ENCODE peak calls at places on chromosome 1, in five cellular contexts. One of them, this sample, is unnamed.

GRCh38 chr1:1359668-1360468 is 1.5 kb upstream of the MXRA8 start:
- DNase-seq in BE2C: peak; percentile 36
- DNase-seq in psoas muscle: peak; percentile 76
- DNase-seq in colonic mucosa: peak; percentile 24
- DNase-seq in hepatocyte: peak; percentile 61
- DNase-seq in this sample: no peak

GRCh38 chr1:109060707-109061106 is 15.1 kb downstream of the TAF13 start:
- DNase-seq in psoas muscle: no peak
- DNase-seq in hepatocyte: no peak
- DNase-seq in BE2C: no peak
- DNase-seq in colonic mucosa: peak; percentile 19
- DNase-seq in this sample: no peak

GRCh38 chr1:185341196-185341781 is 24.2 kb upstream of the IVNS1ABP start:
- DNase-seq in BE2C: no peak
- DNase-seq in psoas muscle: no peak
- DNase-seq in hepatocyte: no peak
- DNase-seq in colonic mucosa: no peak
- DNase-seq in this sample: no peak

GRCh38 chr1:232904131-232904530 is 46.3 kb upstream of the NTPCR start:
- DNase-seq in colonic mucosa: peak; percentile 77
- DNase-seq in psoas muscle: no peak
- DNase-seq in BE2C: no peak
- DNase-seq in hepatocyte: no peak
- DNase-seq in this sample: no peak

GRCh38 chr1:162899422-162900168 is 38.6 kb upstream of the CCDC190 start:
- DNase-seq in hepatocyte: no peak
- DNase-seq in psoas muscle: no peak
- DNase-seq in colonic mucosa: no peak
- DNase-seq in BE2C: no peak
- DNase-seq in this sample: no peak

GRCh38 chr1:209839875-209840491 is 12.2 kb downstream of the UTP25 start:
- DNase-seq in colonic mucosa: no peak
- DNase-seq in hepatocyte: peak; percentile 68
- DNase-seq in psoas muscle: no peak
- DNase-seq in BE2C: no peak
- DNase-seq in this sample: no peak

GRCh38 chr1:36606908-36607651 is 124.4 kb upstream of the CSF3R start:
- DNase-seq in psoas muscle: no peak
- DNase-seq in colonic mucosa: no peak
- DNase-seq in hepatocyte: no peak
- DNase-seq in BE2C: no peak
- DNase-seq in this sample: no peak

GRCh38 chr1:16158993-16159831 is 3.3 kb upstream of the EPHA2 start:
- DNase-seq in psoas muscle: no peak
- DNase-seq in hepatocyte: no peak
- DNase-seq in colonic mucosa: peak; percentile 77
- DNase-seq in BE2C: no peak
- DNase-seq in this sample: peak; percentile 81

GRCh38 chr1:26972390-26972789 is 12.1 kb upstream of the KDF1 start:
- DNase-seq in BE2C: no peak
- DNase-seq in hepatocyte: no peak
- DNase-seq in colonic mucosa: no peak
- DNase-seq in psoas muscle: no peak
- DNase-seq in this sample: no peak

GRCh38 chr1:91190996-91191395 is 169.2 kb upstream of the ZNF644 start:
- DNase-seq in psoas muscle: no peak
- DNase-seq in colonic mucosa: no peak
- DNase-seq in BE2C: no peak
- DNase-seq in hepatocyte: no peak
- DNase-seq in this sample: no peak

GRCh38 chr1:180131510-180131909 is 23.2 kb upstream of the QSOX1 start:
- DNase-seq in hepatocyte: peak; percentile 55
- DNase-seq in BE2C: no peak
- DNase-seq in psoas muscle: no peak
- DNase-seq in colonic mucosa: no peak
- DNase-seq in this sample: no peak

GRCh38 chr1:6019166-6019845 is 26.4 kb upstream of the KCNAB2 start:
- DNase-seq in hepatocyte: no peak
- DNase-seq in colonic mucosa: no peak
- DNase-seq in psoas muscle: no peak
- DNase-seq in BE2C: no peak
- DNase-seq in this sample: no peak

GRCh38 chr1:210482936-210483642 is 154.4 kb downstream of the HHAT start:
- DNase-seq in colonic mucosa: no peak
- DNase-seq in psoas muscle: no peak
- DNase-seq in hepatocyte: no peak
- DNase-seq in BE2C: no peak
- DNase-seq in this sample: no peak

GRCh38 chr1:227939791-227940771 is 7.7 kb downstream of the WNT9A start:
- DNase-seq in psoas muscle: no peak
- DNase-seq in hepatocyte: no peak
- DNase-seq in BE2C: no peak
- DNase-seq in colonic mucosa: peak; percentile 10
- DNase-seq in this sample: peak; percentile 14

GRCh38 chr1:115283681-115284146 is 54.3 kb downstream of the NGF start:
- DNase-seq in psoas muscle: no peak
- DNase-seq in hepatocyte: no peak
- DNase-seq in colonic mucosa: no peak
- DNase-seq in BE2C: no peak
- DNase-seq in this sample: no peak

GRCh38 chr1:229879746-229880145 is 187.3 kb upstream of the GALNT2 start:
- DNase-seq in hepatocyte: no peak
- DNase-seq in psoas muscle: no peak
- DNase-seq in BE2C: no peak
- DNase-seq in colonic mucosa: no peak
- DNase-seq in this sample: no peak

GRCh38 chr1:228014235-228014930 is 7.6 kb downstream of the WNT3A start:
- DNase-seq in psoas muscle: peak; percentile 51
- DNase-seq in hepatocyte: peak; percentile 17
- DNase-seq in colonic mucosa: no peak
- DNase-seq in BE2C: peak; percentile 72
- DNase-seq in this sample: no peak

GRCh38 chr1:231203259-231204057 is 37.6 kb upstream of the GNPAT start:
- DNase-seq in psoas muscle: no peak
- DNase-seq in hepatocyte: no peak
- DNase-seq in colonic mucosa: no peak
- DNase-seq in BE2C: peak; percentile 60
- DNase-seq in this sample: no peak

GRCh38 chr1:231210126-231210525 is 30.9 kb upstream of the GNPAT start:
- DNase-seq in BE2C: no peak
- DNase-seq in psoas muscle: no peak
- DNase-seq in colonic mucosa: no peak
- DNase-seq in hepatocyte: no peak
- DNase-seq in this sample: no peak

GRCh38 chr1:231209531-231209930 is 31.5 kb upstream of the GNPAT start:
- DNase-seq in BE2C: no peak
- DNase-seq in hepatocyte: no peak
- DNase-seq in psoas muscle: no peak
- DNase-seq in colonic mucosa: no peak
- DNase-seq in this sample: no peak

GRCh38 chr1:231208980-231209379 is 32.0 kb upstream of the GNPAT start:
- DNase-seq in colonic mucosa: no peak
- DNase-seq in psoas muscle: no peak
- DNase-seq in hepatocyte: no peak
- DNase-seq in BE2C: no peak
- DNase-seq in this sample: no peak

GRCh38 chr1:231206856-231207255 is 34.2 kb upstream of the GNPAT start:
- DNase-seq in colonic mucosa: no peak
- DNase-seq in psoas muscle: no peak
- DNase-seq in BE2C: peak; percentile 25
- DNase-seq in hepatocyte: no peak
- DNase-seq in this sample: no peak
- TF ChIP-seq CTCF in colonic mucosa: no peak
- TF ChIP-seq CTCF in psoas muscle: no peak
- TF ChIP-seq CTCF in BE2C: no peak
- TF ChIP-seq CTCF in hepatocyte: peak; percentile 24
- TF ChIP-seq CTCF in this sample: no peak

GRCh38 chr1:100893718-100894117 is 924 bp downstream of the EXTL2 start:
- DNase-seq in psoas muscle: no peak
- DNase-seq in hepatocyte: no peak
- DNase-seq in BE2C: no peak
- DNase-seq in colonic mucosa: no peak
- DNase-seq in this sample: no peak
- H3K4me3 ChIP-seq in psoas muscle: peak overlapping the region; percentile 91
- H3K4me3 ChIP-seq in hepatocyte: peak overlapping the region; percentile 79
- H3K4me3 ChIP-seq in BE2C: peak overlapping the region; percentile 98
- H3K4me3 ChIP-seq in colonic mucosa: no peak overlapping the region
- H3K4me3 ChIP-seq in this sample: peak overlapping the region; percentile 84

GRCh38 chr1:181352695-181353094 is 130.6 kb upstream of the CACNA1E start:
- DNase-seq in psoas muscle: no peak
- DNase-seq in hepatocyte: no peak
- DNase-seq in BE2C: no peak
- DNase-seq in colonic mucosa: no peak
- DNase-seq in this sample: no peak

GRCh38 chr1:181353526-181353925 is 129.8 kb upstream of the CACNA1E start:
- DNase-seq in BE2C: no peak
- DNase-seq in colonic mucosa: no peak
- DNase-seq in psoas muscle: no peak
- DNase-seq in hepatocyte: peak; percentile 34
- DNase-seq in this sample: no peak

GRCh38 chr1:181354865-181355264 is 128.5 kb upstream of the CACNA1E start:
- DNase-seq in BE2C: no peak
- DNase-seq in psoas muscle: no peak
- DNase-seq in hepatocyte: no peak
- DNase-seq in colonic mucosa: no peak
- DNase-seq in this sample: no peak

GRCh38 chr1:181359012-181359411 is 124.3 kb upstream of the CACNA1E start:
- DNase-seq in hepatocyte: no peak
- DNase-seq in colonic mucosa: no peak
- DNase-seq in psoas muscle: no peak
- DNase-seq in BE2C: no peak
- DNase-seq in this sample: no peak

GRCh38 chr1:181356505-181357340 is 126.6 kb upstream of the CACNA1E start:
- DNase-seq in psoas muscle: no peak
- DNase-seq in colonic mucosa: no peak
- DNase-seq in hepatocyte: no peak
- DNase-seq in BE2C: no peak
- DNase-seq in this sample: no peak
- H3K27me3 ChIP-seq in psoas muscle: no peaks in the 10 kb centered on the region
- H3K27me3 ChIP-seq in colonic mucosa: no peaks in the 10 kb centered on the region
- H3K27me3 ChIP-seq in hepatocyte: no peaks in the 10 kb centered on the region
- H3K27me3 ChIP-seq in BE2C: peaks cover 2% of the 10 kb centered on the region
- H3K27me3 ChIP-seq in this sample: no peaks in the 10 kb centered on the region

GRCh38 chr1:8992936-8993687 is 33.1 kb downstream of the SLC2A7 start:
- DNase-seq in hepatocyte: no peak
- DNase-seq in colonic mucosa: no peak
- DNase-seq in psoas muscle: no peak
- DNase-seq in BE2C: no peak
- DNase-seq in this sample: no peak
- TF ChIP-seq CTCF in hepatocyte: peak; percentile 11
- TF ChIP-seq CTCF in colonic mucosa: no peak
- TF ChIP-seq CTCF in psoas muscle: no peak
- TF ChIP-seq CTCF in BE2C: peak; percentile 21
- TF ChIP-seq CTCF in this sample: no peak

GRCh38 chr1:25904942-25905679 is 1.1 kb downstream of the STMN1 start:
- DNase-seq in colonic mucosa: peak; percentile 98
- DNase-seq in BE2C: peak; percentile 94
- DNase-seq in psoas muscle: peak; percentile 95
- DNase-seq in hepatocyte: peak; percentile 96
- DNase-seq in this sample: peak; percentile 96

GRCh38 chr1:25905680-25906643 is at the start of gene STMN1:
- DNase-seq in BE2C: peak; percentile 94
- DNase-seq in hepatocyte: peak; percentile 96
- DNase-seq in colonic mucosa: peak; percentile 93
- DNase-seq in psoas muscle: peak; percentile 95
- DNase-seq in this sample: peak; percentile 95

GRCh38 chr1:25902462-25902861 is 3.8 kb downstream of the STMN1 start:
- DNase-seq in hepatocyte: no peak
- DNase-seq in BE2C: no peak
- DNase-seq in psoas muscle: no peak
- DNase-seq in colonic mucosa: no peak
- DNase-seq in this sample: no peak

GRCh38 chr1:25906644-25907300 is 553 bp upstream of the STMN1 start:
- DNase-seq in hepatocyte: peak; percentile 49
- DNase-seq in BE2C: peak; percentile 15
- DNase-seq in colonic mucosa: peak; percentile 48
- DNase-seq in psoas muscle: no peak
- DNase-seq in this sample: no peak

GRCh38 chr1:25903986-25904385 is 2.2 kb downstream of the STMN1 start:
- DNase-seq in BE2C: no peak
- DNase-seq in psoas muscle: no peak
- DNase-seq in hepatocyte: no peak
- DNase-seq in colonic mucosa: no peak
- DNase-seq in this sample: no peak
- H3K4me3 ChIP-seq in BE2C: peak overlapping the region; percentile 88
- H3K4me3 ChIP-seq in psoas muscle: no peak overlapping the region
- H3K4me3 ChIP-seq in hepatocyte: peak overlapping the region; percentile 69
- H3K4me3 ChIP-seq in colonic mucosa: no peak overlapping the region
- H3K4me3 ChIP-seq in this sample: peak overlapping the region; percentile 92

GRCh38 chr1:30106125-30106524 is 617.3 kb downstream of the MATN1 start:
- DNase-seq in psoas muscle: no peak
- DNase-seq in hepatocyte: peak; percentile 72
- DNase-seq in colonic mucosa: no peak
- DNase-seq in BE2C: peak; percentile 63
- DNase-seq in this sample: no peak
- H3K27me3 ChIP-seq in psoas muscle: peaks cover 23% of the 10 kb centered on the region
- H3K27me3 ChIP-seq in hepatocyte: peaks cover 35% of the 10 kb centered on the region
- H3K27me3 ChIP-seq in colonic mucosa: no peaks in the 10 kb centered on the region
- H3K27me3 ChIP-seq in BE2C: no peaks in the 10 kb centered on the region
- H3K27me3 ChIP-seq in this sample: peaks cover 28% of the 10 kb centered on the region

This sample was measured in RWPE2.